ENCODE peak calls at places on chromosomes 5 and 9, in four cellular contexts. Z is K562, H is HepG2, J is GM12878. C is an unnamed sample.

GRCh38 chr5:139404484-139404840 is 573 bp upstream of the SPATA24 start:
- DNase-seq in Z (no peak), H (no peak), J (no peak), C (no peak)

GRCh38 chr9:32968101-32969011 is 33.1 kb downstream of the APTX start:
- DNase-seq in Z (peak; percentile 32), H (peak; percentile 29), J (no peak), C (peak; percentile 46)

GRCh38 chr5:180294401-180294800 is 2.5 kb upstream of the MAPK9 start:
- DNase-seq in Z (no peak), H (no peak), J (no peak), C (no peak)

GRCh38 chr5:150438873-150439546 is 10.5 kb downstream of the RPS14 start:
- DNase-seq in Z (peak; percentile 49), H (peak; percentile 51), J (no peak), C (peak; percentile 63)

GRCh38 chr9:114493521-114494184 is 11.6 kb downstream of the WHRN start:
- DNase-seq in Z (no peak), H (no peak), J (no peak), C (no peak)

GRCh38 chr5:156778752-156779151 is 71.3 kb upstream of the PPP1R2B start:
- DNase-seq in Z (no peak), H (no peak), J (no peak), C (no peak)

GRCh38 chr5:139276426-139276825 is 17.1 kb upstream of the MATR3 start:
- DNase-seq in Z (no peak), H (no peak), J (no peak), C (no peak)

GRCh38 chr5:134561871-134562296 is 36.4 kb downstream of the JADE2 start:
- DNase-seq in Z (peak; percentile 50), H (peak; percentile 8), J (no peak), C (peak; percentile 56)

GRCh38 chr9:93059097-93059959 is 827 bp downstream of the SUSD3 start:
- DNase-seq in Z (peak; percentile 71), H (no peak), J (no peak), C (no peak)

GRCh38 chr9:89916001-89916635 is 311.3 kb downstream of the GADD45G start:
- DNase-seq in Z (no peak), H (no peak), J (no peak), C (no peak)

GRCh38 chr5:1300581-1301083 is 5.8 kb upstream of the TERT start:
- DNase-seq in Z (no peak), H (no peak), J (no peak), C (no peak)

GRCh38 chr5:143318270-143318669 is 85.2 kb downstream of the NR3C1 start:
- DNase-seq in Z (no peak), H (no peak), J (no peak), C (no peak)

GRCh38 chr5:124764992-124765611 is 18.7 kb upstream of the ZNF608 start:
- DNase-seq in Z (no peak), H (peak; percentile 56), J (no peak), C (no peak)

GRCh38 chr5:180085837-180086236 is 14.3 kb upstream of the RNF130 start:
- DNase-seq in Z (no peak), H (no peak), J (no peak), C (no peak)

GRCh38 chr5:321233-321725 is at the start of gene AHRR:
- DNase-seq in Z (peak; percentile 92), H (peak; percentile 12), J (no peak), C (peak; percentile 86)

GRCh38 chr9:36903541-36904435 is 130.3 kb downstream of the PAX5 start:
- DNase-seq in Z (peak; percentile 62), H (peak; percentile 12), J (peak; percentile 48), C (no peak)

GRCh38 chr9:33637881-33638280 is 113.8 kb downstream of the ANKRD18B start:
- DNase-seq in Z (no peak), H (no peak), J (no peak), C (no peak)

GRCh38 chr9:23434654-23435053 is 391.4 kb downstream of the ELAVL2 start:
- DNase-seq in Z (no peak), H (no peak), J (no peak), C (no peak)

GRCh38 chr9:6153425-6153824 is 62.2 kb upstream of the IL33 start:
- DNase-seq in Z (no peak), H (no peak), J (no peak), C (no peak)

GRCh38 chr9:98929096-98929495 is 14.6 kb upstream of the COL15A1 start:
- DNase-seq in Z (no peak), H (no peak), J (no peak), C (no peak)

GRCh38 chr5:76801159-76801802 is 17.5 kb upstream of the F2RL1 start:
- DNase-seq in Z (no peak), H (no peak), J (no peak), C (no peak)

GRCh38 chr5:61274561-61274960 is 57.5 kb upstream of the ZSWIM6 start:
- DNase-seq in Z (no peak), H (no peak), J (no peak), C (no peak)

GRCh38 chr5:108025009-108025408 is 354.3 kb upstream of the EFNA5 start:
- DNase-seq in Z (no peak), H (no peak), J (no peak), C (no peak)

GRCh38 chr5:67149933-67150523 is 46.6 kb downstream of the CD180 start:
- DNase-seq in Z (no peak), H (no peak), J (no peak), C (no peak)

GRCh38 chr9:82331091-82331490 is 342.5 kb downstream of the SPATA31D1 start:
- DNase-seq in Z (no peak), H (no peak), J (no peak), C (no peak)

GRCh38 chr5:170860818-170861217 is 1.0 kb upstream of the RANBP17 start:
- DNase-seq in Z (no peak), H (no peak), J (no peak), C (no peak)

GRCh38 chr5:83827111-83827541 is 106.5 kb upstream of the HAPLN1 start:
- DNase-seq in Z (no peak), H (no peak), J (no peak), C (no peak)

GRCh38 chr5:150616024-150616470 is 24.4 kb upstream of the SYNPO start:
- DNase-seq in Z (peak; percentile 52), H (peak; percentile 70), J (no peak), C (no peak)

GRCh38 chr5:17257705-17258273 is 40.4 kb downstream of the BASP1 start:
- DNase-seq in Z (no peak), H (no peak), J (peak; percentile 70), C (no peak)

DNA sequence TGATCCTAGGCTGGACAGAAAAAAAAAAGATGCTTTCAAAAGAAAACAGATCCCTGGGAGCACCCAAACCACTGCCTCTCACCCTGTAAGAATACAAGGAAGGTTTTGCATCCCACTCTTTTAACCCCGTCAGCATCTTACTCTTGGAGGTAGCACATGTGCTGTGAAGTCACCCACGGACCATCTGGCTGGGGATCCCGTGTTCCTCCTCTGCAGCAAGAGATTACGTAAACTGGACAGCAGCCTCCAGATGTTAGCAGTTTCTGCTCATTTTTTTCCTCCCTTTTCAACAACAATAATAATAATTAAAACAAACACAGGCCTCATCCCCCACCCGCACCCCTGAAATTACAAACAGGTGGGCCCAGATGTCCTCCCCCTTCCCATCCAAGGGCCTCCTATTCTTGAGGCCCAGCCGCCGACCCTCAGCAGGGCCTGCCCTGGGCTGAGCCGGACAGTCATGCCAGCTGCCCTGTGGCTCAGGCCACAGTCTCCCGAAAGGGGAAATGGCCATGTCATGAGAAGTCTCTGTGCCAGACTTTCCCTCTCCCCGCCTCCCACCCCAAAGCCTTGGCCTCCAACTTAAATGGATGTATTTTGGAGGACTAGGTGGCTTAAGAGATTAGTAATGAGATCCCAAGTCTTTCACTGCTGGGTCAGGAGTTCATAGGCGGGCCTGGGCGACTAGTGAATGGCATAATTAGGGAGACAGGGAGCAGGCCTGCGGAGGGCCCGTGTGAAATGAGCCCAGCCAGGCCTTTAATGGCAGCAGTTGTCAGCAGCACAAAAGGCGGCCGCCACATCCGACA is 165.1 kb downstream of the PAPPA start:
- DNase-seq in Z (no peak), H (no peak), J (no peak), C (no peak)
- TF ChIP-seq SP1 in Z (no peak), H (no peak), J (no peak), C (no peak)

DNA sequence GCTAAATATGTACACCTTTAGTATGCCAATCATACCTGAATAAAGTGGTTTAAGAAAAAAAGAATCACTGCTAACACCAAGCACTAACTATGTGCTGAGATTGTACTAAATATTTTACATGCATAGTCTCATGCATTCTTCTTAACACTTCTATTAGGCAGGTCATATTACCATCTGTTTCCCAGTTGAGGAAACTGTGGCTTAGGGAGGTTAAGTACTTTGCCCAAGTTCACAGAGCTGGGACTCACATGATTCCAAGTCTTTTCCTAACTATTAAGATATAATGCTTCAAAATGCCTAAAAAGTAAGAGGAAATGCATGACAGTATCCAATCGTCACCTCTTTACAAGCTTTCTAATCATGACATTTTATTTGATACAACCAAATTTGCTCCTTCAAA is 69.2 kb upstream of the PLPP6 start:
- DNase-seq in Z (no peak), H (no peak), J (no peak), C (no peak)
- TF ChIP-seq TARDBP in Z (no peak), H (no peak), J (no peak), C (no peak)

DNA sequence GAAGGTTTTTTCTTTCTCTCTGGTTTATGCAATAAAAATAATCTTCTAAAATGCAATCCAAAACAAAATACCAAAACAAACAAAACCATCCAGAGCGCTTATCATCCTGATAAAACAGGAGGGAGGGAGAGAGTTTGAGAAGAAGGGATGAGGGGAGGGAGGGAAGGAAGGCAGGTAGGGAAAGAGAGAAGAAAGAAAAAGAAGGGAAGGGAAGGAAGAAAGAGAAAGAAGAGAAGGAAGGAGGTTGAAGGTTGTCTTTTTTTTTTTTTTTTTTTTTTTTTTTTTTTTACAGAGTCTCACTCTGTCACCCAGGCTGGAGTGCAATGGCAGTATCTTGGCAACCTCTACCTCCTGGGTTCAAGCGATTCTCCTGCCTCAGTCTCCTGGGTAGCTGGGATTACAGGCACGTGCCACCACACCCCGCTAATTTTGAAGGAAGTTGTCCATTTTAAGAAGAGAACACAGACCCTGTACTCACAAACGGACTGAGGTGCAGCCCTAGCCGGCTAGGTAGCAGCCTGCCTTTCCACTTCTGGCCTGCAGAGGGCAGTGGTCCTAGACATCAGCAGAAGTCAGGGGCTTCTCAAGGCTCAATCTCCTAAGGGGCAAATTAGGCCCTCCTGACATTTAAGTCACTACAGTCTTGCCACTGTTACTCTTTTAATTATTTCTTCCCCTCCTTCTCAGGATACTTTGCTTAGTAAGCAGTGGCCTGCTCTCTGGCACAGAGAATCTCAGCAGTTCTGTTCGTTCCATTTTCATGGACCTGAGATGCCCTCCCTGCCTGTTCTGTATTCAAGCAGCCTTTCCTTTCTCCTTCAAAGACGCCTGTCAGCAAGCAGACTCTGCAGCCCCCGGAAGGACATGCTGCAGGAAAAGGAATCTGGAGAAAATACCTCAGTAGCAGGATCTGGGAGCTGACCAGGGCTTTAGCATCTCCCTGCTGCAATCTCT is 76.4 kb downstream of the EPB41L4B start:
- DNase-seq in Z (peak; percentile 78), H (peak; percentile 63), J (peak; percentile 25), C (peak; percentile 79)
- TF ChIP-seq SP1 in Z (no peak), H (no peak), J (no peak), C (no peak)

DNA sequence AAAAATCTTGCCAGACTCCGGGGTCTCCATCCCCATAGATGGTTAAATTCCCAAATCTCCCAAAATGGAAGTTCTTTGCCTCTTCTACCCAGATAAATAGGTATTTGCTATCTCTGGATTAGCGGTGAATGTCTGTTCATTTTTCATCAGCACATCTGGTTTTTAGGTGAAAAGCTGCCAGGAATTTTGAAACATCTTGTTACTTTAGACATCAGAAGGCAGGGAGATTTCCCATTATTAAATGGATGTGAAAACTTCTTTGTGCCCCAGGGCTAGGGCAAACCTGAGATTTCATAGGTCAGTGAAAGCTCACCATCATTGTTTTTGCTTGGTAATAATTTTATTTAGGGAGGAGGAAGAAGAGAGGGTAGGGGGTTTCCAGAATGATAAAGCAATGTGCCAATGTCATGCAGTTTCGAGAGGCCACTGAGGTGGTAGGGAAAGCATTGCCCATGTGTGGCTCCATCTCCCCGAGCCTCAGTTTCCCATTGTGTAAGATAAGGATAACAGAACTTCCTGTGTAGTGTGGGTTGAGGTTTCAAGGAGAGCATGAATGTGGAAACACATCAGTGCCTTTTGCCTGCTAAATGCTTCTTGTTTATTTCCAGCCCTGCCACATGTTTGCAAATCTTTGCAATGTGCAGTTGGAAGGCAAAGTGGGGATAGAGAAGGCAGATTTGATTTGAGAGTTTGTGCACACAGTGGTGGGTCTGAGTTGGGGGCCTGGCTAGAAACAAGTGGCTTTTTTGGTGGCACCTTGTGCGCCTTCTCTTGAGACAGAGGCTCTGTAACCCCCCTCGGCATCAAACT is 147.2 kb upstream of the KLF4 start:
- DNase-seq in Z (no peak), H (no peak), J (no peak), C (no peak)
- TF ChIP-seq TARDBP in Z (no peak), H (no peak), J (no peak), C (no peak)

C was measured in HEK293T.